ENCODE peak calls at places on chromosomes 3 and 15, in five cellular contexts. B, K, N, P and J are unnamed samples.

GRCh38 chr3:112074616-112075497 is 11.3 kb upstream of the C3orf52 start:
- DNase-seq in B (peak), K (peak), N (peak), P (peak), J (peak)

GRCh38 chr15:33132722-33133345 is 61.7 kb downstream of the FMN1 start:
- DNase-seq in B (peak), K (peak), N (peak), P (peak), J (peak)

GRCh38 chr3:157232146-157232545 is 72.2 kb upstream of the CCNL1 start:
- DNase-seq in B (no peak), K (no peak), N (no peak), P (no peak), J (no peak)

GRCh38 chr15:69548367-69548766 is 95.7 kb downstream of the RPLP1 start:
- DNase-seq in B (no peak), K (no peak), N (no peak), P (no peak), J (no peak)

GRCh38 chr3:167739190-167739589 is 3.7 kb downstream of the SERPINI1 start:
- DNase-seq in B (no peak), K (no peak), N (no peak), P (no peak), J (no peak)

GRCh38 chr3:119331661-119332060 is 37.5 kb downstream of the ARHGAP31 start:
- DNase-seq in B (peak), K (peak), N (peak), P (peak), J (no peak)

GRCh38 chr3:108757404-108757982 is at the start of gene RETNLB:
- DNase-seq in B (no peak), K (no peak), N (no peak), P (peak), J (peak)

GRCh38 chr3:169558371-169558770 is 105.1 kb downstream of the MECOM start:
- DNase-seq in B (no peak), K (no peak), N (no peak), P (no peak), J (no peak)

GRCh38 chr15:31265871-31266711 is 60.5 kb upstream of the KLF13 start:
- DNase-seq in B (no peak), K (no peak), N (no peak), P (no peak), J (peak)

GRCh38 chr3:139292933-139293664 is 50.7 kb upstream of the MRPS22 start:
- DNase-seq in B (no peak), K (no peak), N (no peak), P (peak), J (no peak)

GRCh38 chr3:70606018-70606417 is 293.6 kb upstream of the MDFIC2 start:
- DNase-seq in B (peak), K (no peak), N (no peak), P (no peak), J (no peak)

GRCh38 chr3:134459506-134460041 is 26.2 kb downstream of the ANAPC13 start:
- DNase-seq in B (no peak), K (no peak), N (no peak), P (no peak), J (no peak)

GRCh38 chr3:155748611-155749365 is 3.9 kb upstream of the PLCH1 start:
- DNase-seq in B (no peak), K (no peak), N (no peak), P (peak), J (no peak)

GRCh38 chr3:99287876-99288275 is 350.5 kb upstream of the COL8A1 start:
- DNase-seq in B (no peak), K (no peak), N (no peak), P (no peak), J (no peak)

GRCh38 chr3:57586778-57587177 is 10.4 kb downstream of the ARF4 start:
- DNase-seq in B (no peak), K (no peak), N (no peak), P (no peak), J (no peak)

GRCh38 chr15:43516185-43516584 is 1.2 kb upstream of the MAP1A start:
- DNase-seq in B (no peak), K (no peak), N (no peak), P (no peak), J (no peak)